ENCODE peak calls at places on chromosomes 4 and X, in six cellular contexts. D is cardiac muscle cell, X is heart left ventricle, Q is tibial artery, U is upper lobe of right lung, W is GM12878. K is an unnamed sample.

GRCh38 chrX:23828894-23829293 is 45.9 kb downstream of the SAT1 start:
- DNase-seq in D (no peak), U (no peak), X (no peak), Q (no peak), W (no peak), K (no peak)

GRCh38 chr4:38856524-38857337 is at the start of gene TLR6:
- DNase-seq in X (no peak), Q (peak; percentile 46), D (peak; percentile 66), W (peak; percentile 91), U (no peak), K (no peak)

GRCh38 chr4:140427104-140427918 is at the start of gene CLGN:
- DNase-seq in X (peak; percentile 89), D (peak; percentile 53), W (peak; percentile 2), Q (peak; percentile 21), U (peak; percentile 85), K (peak; percentile 66)

GRCh38 chrX:150352114-150352513 is 11.0 kb upstream of the MAMLD1 start:
- DNase-seq in U (no peak), X (no peak), Q (no peak), D (peak; percentile 21), W (no peak), K (no peak)

GRCh38 chr4:56469489-56470210 is 2.2 kb downstream of the SRP72 start:
- DNase-seq in D (peak; percentile 10), U (no peak), W (no peak), Q (no peak), X (no peak), K (no peak)

GRCh38 chrX:16946971-16947562 is 609 bp downstream of the REPS2 start:
- DNase-seq in X (peak; percentile 54), W (no peak), U (peak; percentile 67), D (no peak), Q (no peak), K (peak; percentile 19)

GRCh38 chr4:104394409-104394813 is 100.3 kb downstream of the CXXC4 start:
- DNase-seq in Q (no peak), W (no peak), D (no peak), U (no peak), X (no peak), K (no peak)

GRCh38 chrX:78066110-78066509 is 37.9 kb upstream of the PGK1 start:
- DNase-seq in X (no peak), D (peak; percentile 8), U (no peak), Q (no peak), W (no peak), K (no peak)

GRCh38 chr4:154424810-154425484 is 66.7 kb downstream of the DCHS2 start:
- DNase-seq in W (no peak), U (no peak), Q (no peak), D (no peak), X (no peak), K (no peak)

GRCh38 chrX:100654256-100654655 is 10.3 kb downstream of the SRPX2 start:
- DNase-seq in Q (no peak), D (peak; percentile 48), X (no peak), U (no peak), W (no peak), K (peak; percentile 44)

GRCh38 chr4:75497133-75497532 is 17.1 kb downstream of the RCHY1 start:
- DNase-seq in X (no peak), Q (no peak), D (peak; percentile 9), W (no peak), U (no peak), K (no peak)

GRCh38 chrX:71996826-71997225 is 86.2 kb downstream of the NHSL2 start:
- DNase-seq in X (no peak), D (peak; percentile 57), W (no peak), U (no peak), Q (peak; percentile 70), K (no peak)

GRCh38 chr4:10809905-10810304 is 125.3 kb upstream of the CLNK start:
- DNase-seq in U (no peak), W (peak; percentile 40), D (no peak), Q (no peak), X (no peak), K (no peak)

GRCh38 chrX:34140816-34141215 is 8.7 kb upstream of the FAM47A start:
- DNase-seq in W (no peak), U (no peak), D (no peak), Q (no peak), X (no peak), K (no peak)

GRCh38 chr4:186712690-186713089 is 11.0 kb downstream of the FAT1 start:
- DNase-seq in X (peak; percentile 63), W (no peak), D (peak; percentile 18), Q (no peak), U (no peak), K (no peak)

GRCh38 chr4:174118171-174118570 is 165.3 kb downstream of the FBXO8 start:
- DNase-seq in X (no peak), Q (no peak), U (no peak), D (no peak), W (no peak), K (no peak)

GRCh38 chr4:174119051-174119450 is 164.4 kb downstream of the FBXO8 start:
- DNase-seq in D (peak; percentile 87), Q (no peak), W (no peak), U (no peak), X (no peak), K (no peak)

GRCh38 chr4:174122705-174123104 is 160.8 kb downstream of the FBXO8 start:
- DNase-seq in X (no peak), Q (no peak), U (no peak), W (no peak), D (peak; percentile 76), K (no peak)

GRCh38 chr4:174119818-174120217 is 163.6 kb downstream of the FBXO8 start:
- DNase-seq in U (no peak), X (no peak), Q (no peak), W (no peak), D (no peak), K (no peak)

GRCh38 chr4:174120446-174121142 is 162.9 kb downstream of the FBXO8 start:
- DNase-seq in U (no peak), X (peak; percentile 64), W (no peak), D (peak; percentile 92), Q (peak; percentile 32), K (peak; percentile 51)
- H3K4me3 ChIP-seq in U (no peak overlapping the region), X (peak overlapping the region; percentile 40), W (no peak overlapping the region), D (peak overlapping the region; percentile 19), Q (peak overlapping the region; percentile 42), K (no peak overlapping the region)

GRCh38 chr4:82584921-82585320 is 23.1 kb upstream of the TMEM150C start:
- DNase-seq in X (no peak), W (no peak), Q (no peak), U (no peak), D (no peak), K (no peak)

GRCh38 chr4:82583897-82584604 is 22.3 kb upstream of the TMEM150C start:
- DNase-seq in Q (no peak), D (no peak), U (no peak), X (no peak), W (no peak), K (no peak)

GRCh38 chr4:82579932-82580331 is 18.1 kb upstream of the TMEM150C start:
- DNase-seq in Q (no peak), D (no peak), U (no peak), W (no peak), X (no peak), K (no peak)

GRCh38 chr4:82577451-82577850 is 15.7 kb upstream of the TMEM150C start:
- DNase-seq in X (no peak), U (no peak), Q (no peak), D (no peak), W (no peak), K (no peak)

DNA sequence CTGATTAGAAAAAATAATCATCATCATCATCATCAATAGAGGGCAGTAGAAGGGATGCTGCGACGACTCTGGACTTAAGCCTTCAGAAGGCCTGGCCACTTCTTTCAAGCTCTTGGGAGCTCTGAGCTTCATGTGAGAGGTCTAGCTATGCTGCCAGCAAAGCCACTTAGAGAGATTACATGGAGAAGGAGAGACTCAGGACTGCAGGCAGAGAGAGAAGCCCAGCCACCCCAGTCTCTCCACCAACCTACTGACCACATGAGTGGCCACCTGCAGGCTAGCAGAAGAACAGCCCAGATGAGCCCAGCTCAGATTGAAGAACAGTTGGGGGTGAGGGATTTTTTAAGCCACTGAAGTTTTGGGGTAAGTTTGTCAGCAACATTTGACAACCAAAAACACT is 17.1 kb upstream of the TMEM150C start:
- DNase-seq in D (peak; percentile 4), Q (no peak), W (no peak), X (no peak), U (no peak), K (no peak)
- TF ChIP-seq CTCF in D (peak; percentile 24), Q (no peak), W (no peak), X (no peak), U (no peak), K (no peak)

GRCh38 chrX:153805436-153805835 is 11.0 kb downstream of the SSR4 start:
- DNase-seq in W (no peak), X (no peak), Q (no peak), U (no peak), D (no peak), K (peak; percentile 9)

GRCh38 chrX:153803211-153804099 is 9.0 kb downstream of the SSR4 start:
- DNase-seq in D (no peak), U (no peak), Q (no peak), X (no peak), W (no peak), K (no peak)

GRCh38 chrX:153804100-153804595 is 9.7 kb downstream of the SSR4 start:
- DNase-seq in D (no peak), X (no peak), U (no peak), Q (no peak), W (no peak), K (no peak)

GRCh38 chrX:153802513-153803045 is 8.1 kb downstream of the SSR4 start:
- DNase-seq in D (no peak), U (no peak), X (no peak), Q (no peak), W (no peak), K (no peak)

DNA sequence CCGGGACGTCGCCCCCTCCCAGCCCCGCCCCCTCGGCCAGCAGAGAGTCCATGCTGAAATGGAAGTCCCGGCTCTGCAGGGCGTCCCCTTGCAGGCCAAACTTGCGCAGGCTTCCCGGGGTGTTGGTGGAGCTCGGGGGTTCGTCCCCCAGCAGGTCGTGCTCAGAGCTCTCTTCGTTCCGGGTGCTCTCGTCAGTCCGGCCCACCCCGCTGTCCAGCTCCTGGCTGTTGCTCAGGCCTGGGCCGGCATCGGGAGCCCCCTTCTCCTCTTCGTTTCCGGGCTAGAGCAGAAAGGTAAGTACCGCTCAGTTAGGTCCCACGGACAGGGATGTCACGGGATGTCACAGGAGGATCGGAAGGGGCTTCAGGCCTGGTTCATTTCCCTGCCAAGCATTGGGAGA is 10.2 kb downstream of the SSR4 start:
- DNase-seq in X (no peak), Q (no peak), U (no peak), W (no peak), D (no peak), K (no peak)
- H3K9me3 ChIP-seq in X (no peaks in the 10 kb centered on the region), Q (no peaks in the 10 kb centered on the region), U (no peaks in the 10 kb centered on the region), W (no peaks in the 10 kb centered on the region), D (no peaks in the 10 kb centered on the region), K (no peaks in the 10 kb centered on the region)

DNA sequence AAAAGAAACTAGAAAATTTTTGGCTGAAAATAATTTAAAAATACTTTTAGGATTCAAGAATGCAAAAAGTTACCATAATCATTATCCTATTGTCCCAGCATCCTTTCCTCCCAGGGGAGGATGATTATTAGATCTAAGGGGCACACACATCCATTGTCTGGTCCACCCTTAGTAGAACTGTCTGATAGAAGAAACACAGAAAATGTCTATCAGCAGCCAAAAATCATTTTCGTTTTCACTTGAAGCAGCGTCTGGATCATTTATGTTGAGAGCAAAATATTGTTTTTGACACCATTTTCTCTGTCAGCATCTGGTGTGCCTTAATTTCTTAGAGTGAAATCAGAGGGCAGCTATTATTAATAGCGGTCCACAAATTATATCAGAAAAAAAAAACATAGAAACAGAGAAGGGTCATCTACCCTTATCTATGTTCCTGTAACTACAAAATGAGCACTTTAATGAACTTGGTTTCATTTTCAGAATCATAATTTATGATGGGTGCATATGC is 446.3 kb downstream of the TRAM1L1 start:
- DNase-seq in X (no peak), U (no peak), D (no peak), W (no peak), Q (no peak), K (no peak)
- H3K4me3 ChIP-seq in X (no peak overlapping the region), U (no peak overlapping the region), D (no peak overlapping the region), W (no peak overlapping the region), Q (no peak overlapping the region), K (no peak overlapping the region)